ENCODE peak calls at places on chromosomes 6 and 20, in nine cellular contexts. X, G, H, U, K, S, V, O and Y are unnamed samples.

GRCh38 chr6:110415297-110415916 is at the start of gene DDO:
- DNase-seq in U (peak; percentile 79), X (no peak), S (peak; percentile 74), G (peak; percentile 10), V (peak; percentile 95), O (peak; percentile 87), H (peak; percentile 45), K (peak; percentile 92), Y (peak; percentile 95)

GRCh38 chr6:80527552-80528052 is 421.1 kb downstream of the BCKDHB start:
- DNase-seq in O (no peak), S (no peak), V (no peak), K (no peak), U (no peak), X (no peak), H (no peak), G (no peak), Y (no peak)

GRCh38 chr6:47059216-47059885 is 17.2 kb upstream of the ADGRF1 start:
- DNase-seq in O (no peak), K (no peak), G (no peak), H (no peak), S (no peak), V (no peak), U (no peak), X (no peak), Y (no peak)

GRCh38 chr6:113695506-113695905 is 161.6 kb upstream of the MARCKS start:
- DNase-seq in H (no peak), G (no peak), V (no peak), U (no peak), X (no peak), O (no peak), K (no peak), S (no peak), Y (no peak)

GRCh38 chr6:22845467-22845866 is 276.1 kb downstream of the HDGFL1 start:
- DNase-seq in V (no peak), G (peak; percentile 73), O (no peak), H (no peak), U (no peak), S (no peak), X (no peak), K (no peak), Y (no peak)

GRCh38 chr6:87618531-87618930 is 28.6 kb downstream of the ORC3 start:
- DNase-seq in O (no peak), K (no peak), X (no peak), G (no peak), H (no peak), S (no peak), V (no peak), U (no peak), Y (no peak)

GRCh38 chr6:94071835-94072234 is 652.5 kb upstream of the EPHA7 start:
- DNase-seq in H (no peak), X (no peak), V (no peak), O (no peak), U (no peak), K (no peak), S (no peak), G (no peak), Y (no peak)

GRCh38 chr20:49634116-49634515 is 66.2 kb upstream of the PTGIS start:
- DNase-seq in G (no peak), V (no peak), K (no peak), U (no peak), S (no peak), O (no peak), X (no peak), H (no peak), Y (no peak)

GRCh38 chr20:33438481-33438880 is 5.1 kb downstream of the SNTA1 start:
- DNase-seq in U (no peak), O (no peak), H (no peak), S (no peak), X (no peak), G (no peak), V (no peak), K (no peak), Y (no peak)

GRCh38 chr20:59385461-59385860 is 85.0 kb downstream of the EDN3 start:
- DNase-seq in S (no peak), G (no peak), O (no peak), K (no peak), H (no peak), V (no peak), U (no peak), X (no peak), Y (no peak)

GRCh38 chr20:5863040-5863811 is 87.1 kb downstream of the TRMT6 start:
- DNase-seq in V (peak; percentile 45), K (no peak), H (peak; percentile 64), S (no peak), G (peak; percentile 50), O (no peak), U (peak; percentile 53), X (no peak), Y (no peak)

GRCh38 chr6:111377558-111378120 is 105.4 kb downstream of the REV3L start:
- DNase-seq in K (no peak), V (no peak), U (no peak), O (no peak), H (no peak), G (no peak), X (no peak), S (no peak), Y (no peak)

GRCh38 chr20:44540834-44541233 is 19.0 kb upstream of the SERINC3 start:
- DNase-seq in G (peak; percentile 83), S (no peak), X (no peak), U (peak; percentile 23), H (no peak), K (no peak), O (no peak), V (no peak), Y (no peak)

GRCh38 chr20:46458891-46459750 is 52.7 kb upstream of the ELMO2 start:
- DNase-seq in O (no peak), X (peak; percentile 8), U (no peak), K (no peak), S (no peak), V (peak; percentile 73), G (no peak), H (no peak), Y (peak; percentile 70)

GRCh38 chr6:29696147-29697129 is 15.5 kb upstream of the ZFP57 start:
- DNase-seq in G (no peak), K (no peak), S (no peak), U (no peak), H (no peak), X (no peak), O (no peak), V (no peak), Y (peak; percentile 7)

GRCh38 chr6:27867941-27868705 is 44.1 kb downstream of the OR2B2 start:
- DNase-seq in U (no peak), K (no peak), G (peak; percentile 28), H (no peak), S (no peak), V (no peak), X (no peak), O (no peak), Y (no peak)

GRCh38 chr6:158314737-158315136 is 2.5 kb downstream of the TULP4 start:
- DNase-seq in S (no peak), G (no peak), O (no peak), X (no peak), K (no peak), V (no peak), U (no peak), H (no peak), Y (no peak)

GRCh38 chr6:163416380-163416629 is 1.8 kb downstream of the QKI start:
- DNase-seq in U (no peak), H (no peak), O (no peak), S (no peak), X (no peak), V (no peak), G (no peak), K (no peak), Y (no peak)

GRCh38 chr6:79066828-79067227 is 11.2 kb downstream of the PHIP start:
- DNase-seq in K (no peak), X (no peak), O (no peak), G (no peak), H (no peak), U (no peak), S (no peak), V (no peak), Y (no peak)
- TF ChIP-seq POLR2A in K (no peak), X (no peak), O (no peak), G (no peak), H (no peak), U (no peak), S (no peak), V (no peak), Y (no peak)

DNA sequence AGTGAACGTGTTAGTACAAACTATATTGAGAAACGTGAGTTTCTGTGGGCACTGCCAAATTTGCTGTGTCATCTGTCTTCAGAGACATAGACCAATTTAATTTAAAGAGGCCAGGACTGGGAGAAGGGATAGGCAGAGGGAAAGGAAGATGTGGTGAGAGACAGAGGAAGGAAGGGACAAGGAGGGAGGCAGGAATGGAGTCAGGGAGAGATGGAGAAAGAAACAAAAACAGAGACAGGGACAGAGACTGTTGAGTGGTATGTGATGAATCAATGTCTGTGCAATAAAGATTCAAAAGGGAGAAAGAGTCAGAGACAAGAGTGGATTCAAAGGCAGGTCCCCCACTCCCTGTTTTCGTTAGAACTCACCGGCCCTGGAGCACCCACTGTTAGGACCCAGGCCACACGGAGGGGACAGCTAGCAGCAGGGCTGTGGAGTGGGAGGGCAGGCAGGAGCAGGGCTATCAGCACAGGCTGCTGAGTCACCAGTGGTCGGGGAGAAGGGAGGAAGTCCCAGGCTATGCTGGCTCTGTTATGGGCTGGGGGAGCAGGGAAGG is 51.6 kb upstream of the CHD6 start:
- DNase-seq in K (no peak), S (no peak), X (no peak), H (no peak), G (no peak), O (no peak), U (no peak), V (no peak), Y (no peak)
- TF ChIP-seq POLR2A in K (no peak), S (no peak), X (no peak), H (no peak), G (no peak), O (no peak), U (no peak), V (no peak), Y (no peak)

DNA sequence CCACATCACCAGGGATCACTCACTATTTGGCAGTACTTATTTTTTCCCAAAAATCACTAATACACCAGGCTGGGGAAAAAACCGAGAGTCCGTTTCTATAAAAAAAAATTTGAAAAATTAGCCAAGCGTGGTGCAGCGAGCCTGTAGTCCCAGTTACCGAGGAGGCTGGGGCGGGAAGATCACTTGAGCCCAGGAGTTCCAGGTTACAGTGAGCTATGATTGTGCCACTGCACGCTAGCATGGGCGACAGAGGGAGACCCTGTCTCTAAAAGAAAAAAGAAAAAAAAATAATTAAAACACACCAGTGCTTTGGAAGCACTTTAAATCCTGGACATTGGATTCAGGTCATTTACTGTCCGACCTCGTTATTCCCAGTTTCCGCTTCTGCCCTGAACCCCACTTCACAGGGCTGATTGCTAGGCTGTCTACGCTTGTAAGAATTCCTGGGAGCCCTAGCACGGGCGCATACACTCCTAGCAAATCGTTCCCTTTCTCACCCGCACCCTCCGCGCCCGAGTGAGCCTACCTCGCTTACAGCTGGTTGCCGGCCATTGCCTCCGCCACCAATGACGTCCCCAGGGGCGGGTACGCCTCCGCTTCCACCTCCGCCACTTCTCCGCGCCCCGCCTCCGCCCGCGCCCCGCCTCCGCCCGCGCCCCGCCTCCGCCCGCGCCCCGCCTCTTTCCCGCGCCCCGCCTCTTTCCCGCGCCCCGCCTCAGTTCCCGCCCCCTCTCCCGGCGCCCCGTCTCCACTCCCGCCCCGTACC is at the start of gene TPMT:
- DNase-seq in X (no peak), G (no peak), H (no peak), O (peak; percentile 21), S (no peak), K (peak; percentile 73), V (peak; percentile 47), U (peak; percentile 69), Y (peak; percentile 68)
- TF ChIP-seq POLR2A in X (peak; percentile 87), G (peak; percentile 80), H (peak; percentile 72), O (no peak), S (peak; percentile 63), K (peak; percentile 82), V (peak; percentile 96), U (peak; percentile 78), Y (peak; percentile 90)

GRCh38 chr6:31660224-31660997 is at the start of gene C6orf47:
- DNase-seq in X (no peak), K (peak; percentile 95), U (peak; percentile 81), G (peak; percentile 87), V (peak; percentile 85), S (peak; percentile 93), O (peak; percentile 91), H (peak; percentile 88), Y (peak; percentile 89)
- TF ChIP-seq POLR2A in X (peak; percentile 90), K (peak; percentile 81), U (peak; percentile 79), G (peak; percentile 92), V (peak; percentile 89), S (peak; percentile 89), O (no peak), H (peak; percentile 86), Y (no peak)